ENCODE peak calls at places on chromosomes 2 and 18, in six cellular contexts. H is adrenal gland, G is esophagus squamous epithelium, D is Peyer's patch, B is sigmoid colon, I is spleen. Q is an unnamed sample.

GRCh38 chr2:5950736-5951135 is 258.6 kb downstream of the SOX11 start:
- DNase-seq in H (no peak), G (no peak), D (no peak), B (no peak), I (no peak), Q (peak)

GRCh38 chr2:42722328-42723190 is 41.4 kb downstream of the OXER1 start:
- DNase-seq in H (peak), G (peak), D (peak), B (peak), I (no peak), Q (peak)

GRCh38 chr18:69969491-69969890 is 21.8 kb upstream of the CD226 start:
- DNase-seq in H (no peak), G (no peak), D (no peak), B (no peak), I (no peak), Q (no peak)

GRCh38 chr2:202750778-202751427 is 116.1 kb downstream of the FAM117B start:
- DNase-seq in H (no peak), G (no peak), D (no peak), B (no peak), I (no peak), Q (no peak)

GRCh38 chr2:126858991-126859390 is 39.7 kb upstream of the TEX51 start:
- DNase-seq in H (no peak), G (no peak), D (no peak), B (no peak), I (no peak), Q (peak)

GRCh38 chr2:88600038-88600465 is 27.2 kb downstream of the EIF2AK3 start:
- DNase-seq in H (peak), G (peak), D (peak), B (no peak), I (no peak), Q (peak)

GRCh38 chr2:199955007-199955338 is 318 bp downstream of the TYW5 start:
- DNase-seq in H (no peak), G (no peak), D (no peak), B (no peak), I (no peak), Q (no peak)

GRCh38 chr18:56726906-56727305 is 75.7 kb downstream of the WDR7 start:
- DNase-seq in H (no peak), G (no peak), D (no peak), B (no peak), I (no peak), Q (no peak)

GRCh38 chr2:108128226-108128786 is 111.5 kb upstream of the SULT1C3 start:
- DNase-seq in H (no peak), G (no peak), D (no peak), B (no peak), I (no peak), Q (no peak)

GRCh38 chr2:166417669-166418068 is 41.9 kb upstream of the SCN9A start:
- DNase-seq in H (no peak), G (no peak), D (no peak), B (no peak), I (no peak), Q (no peak)

GRCh38 chr2:72144746-72145657 is 2.7 kb downstream of the CYP26B1 start:
- DNase-seq in H (no peak), G (no peak), D (peak), B (peak), I (peak), Q (peak)

GRCh38 chr2:10342245-10342951 is 39.7 kb downstream of the HPCAL1 start:
- DNase-seq in H (no peak), G (no peak), D (no peak), B (no peak), I (peak), Q (no peak)

GRCh38 chr2:102848366-102848839 is 86.6 kb downstream of the TMEM182 start:
- DNase-seq in H (peak), G (no peak), D (no peak), B (peak), I (peak), Q (peak)

GRCh38 chr2:30747206-30747605 is 60.0 kb downstream of the CAPN13 start:
- DNase-seq in H (no peak), G (no peak), D (no peak), B (peak), I (peak), Q (no peak)

GRCh38 chr18:32530947-32531651 is 60.4 kb upstream of the GAREM1 start:
- DNase-seq in H (no peak), G (no peak), D (no peak), B (no peak), I (no peak), Q (no peak)

GRCh38 chr18:68666316-68666715 is 48.6 kb downstream of the TMX3 start:
- DNase-seq in H (no peak), G (no peak), D (no peak), B (peak), I (no peak), Q (no peak)

GRCh38 chr2:202084265-202084664 is 11.2 kb downstream of the KIAA2012 start:
- DNase-seq in H (no peak), G (no peak), D (no peak), B (no peak), I (no peak), Q (no peak)

GRCh38 chr2:240392084-240392947 is 43.1 kb upstream of the GPC1 start:
- DNase-seq in H (no peak), G (no peak), D (no peak), B (peak), I (peak), Q (peak)

GRCh38 chr2:135839713-135840112 is 2.7 kb upstream of the LCT start:
- DNase-seq in H (no peak), G (no peak), D (no peak), B (no peak), I (no peak), Q (peak)

GRCh38 chr2:96116424-96116878 is at the start of gene ADRA2B:
- DNase-seq in H (peak), G (no peak), D (peak), B (peak), I (peak), Q (no peak)

GRCh38 chr2:167450364-167450763 is 562.1 kb downstream of the XIRP2 start:
- DNase-seq in H (no peak), G (no peak), D (no peak), B (no peak), I (no peak), Q (no peak)

GRCh38 chr2:42101641-42102605 is 54.1 kb downstream of the PKDCC start:
- DNase-seq in H (peak), G (peak), D (peak), B (peak), I (peak), Q (peak)

GRCh38 chr18:62486290-62486964 is 36.4 kb upstream of the ZCCHC2 start:
- DNase-seq in H (no peak), G (no peak), D (no peak), B (no peak), I (no peak), Q (peak)

GRCh38 chr2:109582928-109583895 is 30.6 kb downstream of the SEPTIN10 start:
- DNase-seq in H (no peak), G (no peak), D (no peak), B (no peak), I (no peak), Q (no peak)

GRCh38 chr2:179266271-179266670 is 1.6 kb upstream of the SESTD1 start:
- DNase-seq in H (no peak), G (no peak), D (no peak), B (no peak), I (no peak), Q (no peak)

GRCh38 chr2:33363599-33364300 is 112.7 kb upstream of the RASGRP3 start:
- DNase-seq in H (no peak), G (no peak), D (no peak), B (no peak), I (no peak), Q (no peak)

GRCh38 chr2:101790856-101791255 is 93.3 kb downstream of the MAP4K4 start:
- DNase-seq in H (no peak), G (no peak), D (no peak), B (no peak), I (no peak), Q (no peak)

GRCh38 chr2:177264539-177265385 is at the start of gene NFE2L2:
- DNase-seq in H (peak), G (peak), D (peak), B (peak), I (peak), Q (peak)

GRCh38 chr2:183868707-183869106 is 729.6 kb upstream of the ZNF804A start:
- DNase-seq in H (no peak), G (no peak), D (no peak), B (no peak), I (no peak), Q (no peak)

GRCh38 chr2:178177066-178177679 is 17.1 kb upstream of the OSBPL6 start:
- DNase-seq in H (no peak), G (no peak), D (no peak), B (no peak), I (no peak), Q (no peak)

GRCh38 chr2:115574667-115575066 is 1132.2 kb downstream of the DPP10 start:
- DNase-seq in H (no peak), G (no peak), D (no peak), B (no peak), I (no peak), Q (no peak)

GRCh38 chr18:8747440-8747937 is 42.1 kb downstream of the MTCL1 start:
- DNase-seq in H (no peak), G (no peak), D (no peak), B (no peak), I (no peak), Q (no peak)

GRCh38 chr2:10362096-10362897 is 59.6 kb downstream of the HPCAL1 start:
- DNase-seq in H (no peak), G (no peak), D (no peak), B (no peak), I (no peak), Q (no peak)

GRCh38 chr18:49487711-49488310 is 777 bp upstream of the C18orf32 start:
- DNase-seq in H (no peak), G (no peak), D (no peak), B (no peak), I (no peak), Q (no peak)

DNA sequence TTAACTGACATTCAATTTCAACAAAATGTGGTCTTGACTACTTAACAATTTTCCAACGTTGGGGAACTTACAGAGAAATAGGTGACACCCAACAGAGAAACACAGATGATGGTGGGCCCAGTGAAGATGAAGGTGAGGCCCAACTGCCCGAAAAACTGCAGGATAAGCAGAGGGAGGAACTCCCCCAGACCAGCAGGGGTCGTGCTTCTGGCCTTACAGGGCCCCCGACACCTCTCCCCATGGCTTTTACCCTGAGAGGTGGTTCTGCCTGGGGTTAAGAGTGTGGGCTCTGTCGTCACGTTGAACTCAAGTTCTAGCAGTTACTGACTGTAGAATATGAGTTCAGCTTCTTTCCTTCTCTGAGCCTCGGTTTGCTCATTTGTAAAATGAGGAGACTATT is 119.5 kb upstream of the SMIM21 start:
- DNase-seq in H (no peak), G (no peak), D (no peak), B (no peak), I (no peak), Q (no peak)
- TF ChIP-seq CTCF in H (no peak), G (no peak), D (no peak), B (no peak), I (no peak), Q (no peak)

GRCh38 chr18:72197598-72197997 is 346.5 kb downstream of the CBLN2 start:
- DNase-seq in H (no peak), G (no peak), D (no peak), B (peak), I (no peak), Q (no peak)
- H3K4me3 ChIP-seq in H (no peak), G (no peak), D (no peak), B (no peak), I (no peak), Q (no peak)

GRCh38 chr2:231394201-231395141 is 1.0 kb upstream of the B3GNT7 start:
- DNase-seq in H (no peak), G (no peak), D (peak), B (no peak), I (no peak), Q (no peak)
- TF ChIP-seq POLR2A in H (no peak), G (no peak), D (no peak), B (no peak), I (no peak), Q (no peak)

GRCh38 chr2:174605687-174606086 is 8.1 kb upstream of the WIPF1 start:
- DNase-seq in H (no peak), G (no peak), D (no peak), B (no peak), I (no peak), Q (no peak)
- TF ChIP-seq CTCF in H (peak), G (no peak), D (peak), B (peak), I (no peak), Q (no peak)

GRCh38 chr2:151774506-151774905 is 40.2 kb upstream of the NEB start:
- DNase-seq in H (no peak), G (no peak), D (no peak), B (no peak), I (no peak), Q (no peak)

GRCh38 chr2:151767536-151767935 is 33.3 kb upstream of the NEB start:
- DNase-seq in H (no peak), G (no peak), D (no peak), B (no peak), I (no peak), Q (no peak)

GRCh38 chr2:151771599-151772358 is 37.5 kb upstream of the NEB start:
- DNase-seq in H (no peak), G (no peak), D (peak), B (peak), I (peak), Q (peak)

GRCh38 chr2:151769606-151770005 is 35.3 kb upstream of the NEB start:
- DNase-seq in H (no peak), G (no peak), D (no peak), B (no peak), I (no peak), Q (no peak)

DNA sequence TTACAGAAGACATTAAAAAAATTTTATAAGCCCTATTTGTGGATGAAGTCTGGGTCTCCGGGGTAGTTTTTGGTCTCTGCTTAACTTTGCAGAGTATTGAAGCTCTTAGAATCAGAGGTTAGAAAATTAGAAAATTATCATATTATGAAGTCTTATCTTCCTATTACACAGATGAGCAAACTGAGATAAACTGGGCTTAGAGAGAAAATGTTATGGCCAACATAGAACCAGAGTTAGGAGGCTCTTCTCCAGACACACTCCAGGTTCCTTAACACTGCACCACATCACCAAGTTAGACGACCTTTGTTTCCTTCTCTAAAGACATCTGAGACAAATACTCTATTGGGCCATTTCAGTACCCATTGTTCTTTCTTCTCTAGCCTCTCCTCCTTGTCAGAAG is 36.7 kb upstream of the NEB start:
- DNase-seq in H (no peak), G (no peak), D (no peak), B (no peak), I (no peak), Q (no peak)
- H3K4me3 ChIP-seq in H (no peak), G (no peak), D (no peak), B (no peak), I (no peak), Q (no peak)

GRCh38 chr18:23585007-23585871 is 1.1 kb downstream of the NPC1 start:
- DNase-seq in H (no peak), G (no peak), D (peak), B (no peak), I (no peak), Q (no peak)
- TF ChIP-seq POLR2A in H (peak), G (peak), D (no peak), B (no peak), I (no peak), Q (no peak)

GRCh38 chr2:234256516-234256915 is 206.0 kb downstream of the SPP2 start:
- DNase-seq in H (no peak), G (no peak), D (no peak), B (no peak), I (no peak), Q (no peak)

GRCh38 chr2:234258562-234259141 is 208.2 kb downstream of the SPP2 start:
- DNase-seq in H (no peak), G (no peak), D (no peak), B (no peak), I (no peak), Q (no peak)

GRCh38 chr2:234254783-234255521 is 204.4 kb downstream of the SPP2 start:
- DNase-seq in H (no peak), G (no peak), D (no peak), B (no peak), I (no peak), Q (no peak)

GRCh38 chr2:234259440-234259839 is 208.9 kb downstream of the SPP2 start:
- DNase-seq in H (no peak), G (no peak), D (no peak), B (no peak), I (no peak), Q (no peak)

DNA sequence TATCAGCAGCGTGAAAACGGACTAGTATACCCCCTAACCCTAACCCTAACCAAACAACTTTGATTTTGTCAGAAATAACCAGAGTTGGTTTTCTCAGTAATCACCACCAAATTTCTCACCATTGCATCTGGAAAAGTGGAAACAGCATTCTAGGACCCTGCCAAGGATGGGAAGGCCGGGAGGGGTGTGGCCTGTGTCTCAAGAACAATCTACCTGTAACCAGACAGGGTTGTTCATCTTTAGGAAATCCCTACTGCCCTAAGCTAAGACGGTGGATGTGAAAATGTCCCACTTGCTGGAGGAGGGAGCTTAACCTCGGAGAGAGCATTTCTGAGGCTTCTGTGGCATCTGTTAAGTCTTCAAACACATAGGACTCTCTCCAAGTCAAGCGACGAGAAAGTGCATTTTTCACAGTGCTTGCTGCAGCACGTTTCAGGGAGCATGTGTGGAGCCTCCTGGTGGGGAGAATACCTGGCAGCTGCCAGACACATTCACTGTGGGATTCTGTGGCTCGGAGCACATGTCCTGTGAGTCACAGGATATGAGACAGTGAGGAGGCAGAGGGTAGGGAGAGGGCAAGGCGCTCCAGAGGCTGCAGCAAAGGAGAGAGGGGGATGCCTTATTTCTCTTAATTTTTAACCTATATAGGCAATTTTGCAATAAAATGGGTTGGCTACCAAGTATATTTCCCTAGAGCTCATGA is 207.5 kb downstream of the SPP2 start:
- DNase-seq in H (peak), G (no peak), D (no peak), B (no peak), I (peak), Q (peak)
- TF ChIP-seq CTCF in H (peak), G (no peak), D (peak), B (no peak), I (no peak), Q (no peak)

GRCh38 chr2:231680992-231681852 is 27.1 kb upstream of the PTMA start:
- DNase-seq in H (peak), G (no peak), D (peak), B (peak), I (peak), Q (no peak)
- H3K4me3 ChIP-seq in H (peak), G (peak), D (peak), B (peak), I (peak), Q (peak)